ENCODE peak calls at places on chromosomes 7 and 10, in seven cellular contexts. One of them, this sample, is unnamed.

GRCh38 chr7:42170724-42171123 is 66.3 kb downstream of the GLI3 start:
- DNase-seq in mesendoderm: no peak
- DNase-seq in thyroid gland: no peak
- DNase-seq in CD8-positive, alpha-beta T cell: no peak
- DNase-seq in CD4-positive, alpha-beta memory T cell: no peak
- DNase-seq in heart left ventricle: no peak
- DNase-seq in transverse colon: no peak
- DNase-seq in this sample: no peak

GRCh38 chr10:108204528-108205313 is 1040.2 kb upstream of the SORCS1 start:
- DNase-seq in mesendoderm: peak; percentile 76
- DNase-seq in thyroid gland: no peak
- DNase-seq in CD8-positive, alpha-beta T cell: no peak
- DNase-seq in CD4-positive, alpha-beta memory T cell: no peak
- DNase-seq in heart left ventricle: no peak
- DNase-seq in transverse colon: peak; percentile 11
- DNase-seq in this sample: no peak

GRCh38 chr7:94330474-94331027 is 64.1 kb upstream of the COL1A2 start:
- DNase-seq in mesendoderm: no peak
- DNase-seq in thyroid gland: no peak
- DNase-seq in CD8-positive, alpha-beta T cell: no peak
- DNase-seq in CD4-positive, alpha-beta memory T cell: no peak
- DNase-seq in heart left ventricle: no peak
- DNase-seq in transverse colon: no peak
- DNase-seq in this sample: no peak

GRCh38 chr7:136919820-136920219 is 51.4 kb downstream of the CHRM2 start:
- DNase-seq in mesendoderm: no peak
- DNase-seq in thyroid gland: no peak
- DNase-seq in CD8-positive, alpha-beta T cell: no peak
- DNase-seq in CD4-positive, alpha-beta memory T cell: no peak
- DNase-seq in heart left ventricle: no peak
- DNase-seq in transverse colon: no peak
- DNase-seq in this sample: no peak

GRCh38 chr10:88315746-88316145 is 267.4 kb downstream of the RNLS start:
- DNase-seq in mesendoderm: no peak
- DNase-seq in thyroid gland: no peak
- DNase-seq in CD8-positive, alpha-beta T cell: no peak
- DNase-seq in CD4-positive, alpha-beta memory T cell: no peak
- DNase-seq in heart left ventricle: no peak
- DNase-seq in transverse colon: no peak
- DNase-seq in this sample: no peak

GRCh38 chr10:91935886-91936285 is 12.3 kb downstream of the BTAF1 start:
- DNase-seq in mesendoderm: no peak
- DNase-seq in thyroid gland: no peak
- DNase-seq in CD8-positive, alpha-beta T cell: no peak
- DNase-seq in CD4-positive, alpha-beta memory T cell: no peak
- DNase-seq in heart left ventricle: no peak
- DNase-seq in transverse colon: no peak
- DNase-seq in this sample: no peak

GRCh38 chr7:157219154-157219553 is 80.4 kb downstream of the UBE3C start:
- DNase-seq in mesendoderm: no peak
- DNase-seq in thyroid gland: no peak
- DNase-seq in CD8-positive, alpha-beta T cell: no peak
- DNase-seq in CD4-positive, alpha-beta memory T cell: no peak
- DNase-seq in heart left ventricle: no peak
- DNase-seq in transverse colon: no peak
- DNase-seq in this sample: no peak

GRCh38 chr10:6542999-6543430 is 37.1 kb downstream of the PRKCQ start:
- DNase-seq in mesendoderm: no peak
- DNase-seq in thyroid gland: no peak
- DNase-seq in CD8-positive, alpha-beta T cell: no peak
- DNase-seq in CD4-positive, alpha-beta memory T cell: peak; percentile 81
- DNase-seq in heart left ventricle: no peak
- DNase-seq in transverse colon: no peak
- DNase-seq in this sample: peak; percentile 35

GRCh38 chr10:6401066-6401465 is 179.0 kb downstream of the PRKCQ start:
- DNase-seq in mesendoderm: no peak
- DNase-seq in thyroid gland: no peak
- DNase-seq in CD8-positive, alpha-beta T cell: no peak
- DNase-seq in CD4-positive, alpha-beta memory T cell: no peak
- DNase-seq in heart left ventricle: no peak
- DNase-seq in transverse colon: no peak
- DNase-seq in this sample: no peak

GRCh38 chr7:27677912-27678612 is 15.4 kb upstream of the HIBADH start:
- DNase-seq in mesendoderm: peak; percentile 90
- DNase-seq in thyroid gland: no peak
- DNase-seq in CD8-positive, alpha-beta T cell: no peak
- DNase-seq in CD4-positive, alpha-beta memory T cell: no peak
- DNase-seq in heart left ventricle: no peak
- DNase-seq in transverse colon: peak; percentile 21
- DNase-seq in this sample: no peak

GRCh38 chr10:56823849-56824248 is 462.8 kb upstream of the ZWINT start:
- DNase-seq in mesendoderm: peak; percentile 32
- DNase-seq in thyroid gland: no peak
- DNase-seq in CD8-positive, alpha-beta T cell: no peak
- DNase-seq in CD4-positive, alpha-beta memory T cell: no peak
- DNase-seq in heart left ventricle: no peak
- DNase-seq in transverse colon: no peak
- DNase-seq in this sample: no peak

GRCh38 chr10:79073784-79074432 is 5.1 kb downstream of the ZMIZ1 start:
- DNase-seq in mesendoderm: no peak
- DNase-seq in thyroid gland: peak; percentile 68
- DNase-seq in CD8-positive, alpha-beta T cell: no peak
- DNase-seq in CD4-positive, alpha-beta memory T cell: no peak
- DNase-seq in heart left ventricle: peak; percentile 54
- DNase-seq in transverse colon: peak; percentile 84
- DNase-seq in this sample: no peak

GRCh38 chr10:69512901-69513300 is 60.3 kb downstream of the NEUROG3 start:
- DNase-seq in mesendoderm: no peak
- DNase-seq in thyroid gland: no peak
- DNase-seq in CD8-positive, alpha-beta T cell: no peak
- DNase-seq in CD4-positive, alpha-beta memory T cell: no peak
- DNase-seq in heart left ventricle: no peak
- DNase-seq in transverse colon: no peak
- DNase-seq in this sample: no peak

GRCh38 chr7:129571201-129571600 is 40.3 kb upstream of the NRF1 start:
- DNase-seq in mesendoderm: no peak
- DNase-seq in thyroid gland: no peak
- DNase-seq in CD8-positive, alpha-beta T cell: no peak
- DNase-seq in CD4-positive, alpha-beta memory T cell: no peak
- DNase-seq in heart left ventricle: no peak
- DNase-seq in transverse colon: no peak
- DNase-seq in this sample: no peak

GRCh38 chr7:129576138-129576537 is 35.4 kb upstream of the NRF1 start:
- DNase-seq in mesendoderm: no peak
- DNase-seq in thyroid gland: no peak
- DNase-seq in CD8-positive, alpha-beta T cell: no peak
- DNase-seq in CD4-positive, alpha-beta memory T cell: no peak
- DNase-seq in heart left ventricle: no peak
- DNase-seq in transverse colon: no peak
- DNase-seq in this sample: no peak

GRCh38 chr7:129575699-129576098 is 35.8 kb upstream of the NRF1 start:
- DNase-seq in mesendoderm: no peak
- DNase-seq in thyroid gland: no peak
- DNase-seq in CD8-positive, alpha-beta T cell: no peak
- DNase-seq in CD4-positive, alpha-beta memory T cell: no peak
- DNase-seq in heart left ventricle: no peak
- DNase-seq in transverse colon: no peak
- DNase-seq in this sample: no peak

GRCh38 chr7:129572205-129572604 is 39.3 kb upstream of the NRF1 start:
- DNase-seq in mesendoderm: no peak
- DNase-seq in thyroid gland: no peak
- DNase-seq in CD8-positive, alpha-beta T cell: no peak
- DNase-seq in CD4-positive, alpha-beta memory T cell: no peak
- DNase-seq in heart left ventricle: no peak
- DNase-seq in transverse colon: no peak
- DNase-seq in this sample: no peak

DNA sequence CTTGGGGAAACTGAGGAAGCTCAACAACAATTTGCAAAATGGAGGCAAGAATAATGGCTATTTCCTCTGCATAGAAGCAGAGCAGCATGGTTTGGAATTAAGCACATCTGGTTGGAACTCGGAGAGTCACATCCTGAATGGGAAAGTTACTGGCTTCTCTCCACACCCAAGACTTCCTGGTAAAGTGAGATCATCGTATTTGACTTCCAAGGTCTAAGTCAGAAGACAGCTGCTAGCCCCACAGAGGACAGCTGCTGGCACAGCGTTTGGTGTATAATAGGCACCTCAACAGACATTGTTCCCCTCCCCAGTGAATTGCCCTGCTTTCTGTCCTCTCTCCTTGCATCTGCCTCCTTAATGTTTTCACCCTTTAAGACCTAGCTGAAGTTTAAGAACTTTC is 37.0 kb upstream of the NRF1 start:
- DNase-seq in mesendoderm: no peak
- DNase-seq in thyroid gland: no peak
- DNase-seq in CD8-positive, alpha-beta T cell: no peak
- DNase-seq in CD4-positive, alpha-beta memory T cell: no peak
- DNase-seq in heart left ventricle: peak; percentile 43
- DNase-seq in transverse colon: no peak
- DNase-seq in this sample: no peak
- H3K36me3 ChIP-seq in mesendoderm: no peaks in the 10 kb centered on the region
- H3K36me3 ChIP-seq in thyroid gland: no peaks in the 10 kb centered on the region
- H3K36me3 ChIP-seq in CD8-positive, alpha-beta T cell: no peaks in the 10 kb centered on the region
- H3K36me3 ChIP-seq in CD4-positive, alpha-beta memory T cell: no peaks in the 10 kb centered on the region
- H3K36me3 ChIP-seq in heart left ventricle: no peaks in the 10 kb centered on the region
- H3K36me3 ChIP-seq in transverse colon: no peaks in the 10 kb centered on the region
- H3K36me3 ChIP-seq in this sample: no peaks in the 10 kb centered on the region

GRCh38 chr10:95428702-95429101 is 132.5 kb downstream of the SORBS1 start:
- DNase-seq in mesendoderm: no peak
- DNase-seq in thyroid gland: no peak
- DNase-seq in CD8-positive, alpha-beta T cell: no peak
- DNase-seq in CD4-positive, alpha-beta memory T cell: no peak
- DNase-seq in heart left ventricle: peak; percentile 60
- DNase-seq in transverse colon: no peak
- DNase-seq in this sample: no peak

GRCh38 chr10:95429639-95430038 is 131.5 kb downstream of the SORBS1 start:
- DNase-seq in mesendoderm: no peak
- DNase-seq in thyroid gland: no peak
- DNase-seq in CD8-positive, alpha-beta T cell: no peak
- DNase-seq in CD4-positive, alpha-beta memory T cell: no peak
- DNase-seq in heart left ventricle: no peak
- DNase-seq in transverse colon: no peak
- DNase-seq in this sample: no peak

GRCh38 chr10:95425592-95426465 is 135.0 kb upstream of the PDLIM1 start:
- DNase-seq in mesendoderm: peak; percentile 65
- DNase-seq in thyroid gland: no peak
- DNase-seq in CD8-positive, alpha-beta T cell: no peak
- DNase-seq in CD4-positive, alpha-beta memory T cell: no peak
- DNase-seq in heart left ventricle: no peak
- DNase-seq in transverse colon: no peak
- DNase-seq in this sample: no peak

GRCh38 chr10:95423327-95424005 is 132.7 kb upstream of the PDLIM1 start:
- DNase-seq in mesendoderm: no peak
- DNase-seq in thyroid gland: no peak
- DNase-seq in CD8-positive, alpha-beta T cell: no peak
- DNase-seq in CD4-positive, alpha-beta memory T cell: no peak
- DNase-seq in heart left ventricle: no peak
- DNase-seq in transverse colon: no peak
- DNase-seq in this sample: no peak

DNA sequence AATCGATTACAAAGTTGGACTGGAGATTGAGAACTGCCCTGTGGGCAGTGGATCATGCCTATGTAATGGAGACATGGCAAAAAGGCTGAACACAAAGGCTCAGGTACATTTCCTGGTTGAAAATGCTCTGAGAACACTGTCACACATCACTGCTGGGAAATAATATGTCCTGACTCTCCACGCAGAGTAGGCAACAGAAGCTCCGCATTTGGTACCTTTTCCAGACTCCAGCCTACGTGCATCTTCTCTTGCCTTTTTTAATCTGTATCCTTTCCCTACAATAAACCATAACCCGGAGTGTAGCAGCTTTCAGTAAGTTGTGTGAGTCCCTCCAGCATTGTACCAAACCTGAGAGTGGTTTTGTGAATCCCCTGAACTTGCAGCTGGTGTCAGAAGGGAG is 134.7 kb downstream of the SORBS1 start:
- DNase-seq in mesendoderm: no peak
- DNase-seq in thyroid gland: no peak
- DNase-seq in CD8-positive, alpha-beta T cell: no peak
- DNase-seq in CD4-positive, alpha-beta memory T cell: no peak
- DNase-seq in heart left ventricle: no peak
- DNase-seq in transverse colon: no peak
- DNase-seq in this sample: no peak
- H3K36me3 ChIP-seq in mesendoderm: no peaks in the 10 kb centered on the region
- H3K36me3 ChIP-seq in thyroid gland: no peaks in the 10 kb centered on the region
- H3K36me3 ChIP-seq in CD8-positive, alpha-beta T cell: no peaks in the 10 kb centered on the region
- H3K36me3 ChIP-seq in CD4-positive, alpha-beta memory T cell: no peaks in the 10 kb centered on the region
- H3K36me3 ChIP-seq in heart left ventricle: peaks cover 50% of the 10 kb centered on the region
- H3K36me3 ChIP-seq in transverse colon: no peaks in the 10 kb centered on the region
- H3K36me3 ChIP-seq in this sample: no peaks in the 10 kb centered on the region

DNA sequence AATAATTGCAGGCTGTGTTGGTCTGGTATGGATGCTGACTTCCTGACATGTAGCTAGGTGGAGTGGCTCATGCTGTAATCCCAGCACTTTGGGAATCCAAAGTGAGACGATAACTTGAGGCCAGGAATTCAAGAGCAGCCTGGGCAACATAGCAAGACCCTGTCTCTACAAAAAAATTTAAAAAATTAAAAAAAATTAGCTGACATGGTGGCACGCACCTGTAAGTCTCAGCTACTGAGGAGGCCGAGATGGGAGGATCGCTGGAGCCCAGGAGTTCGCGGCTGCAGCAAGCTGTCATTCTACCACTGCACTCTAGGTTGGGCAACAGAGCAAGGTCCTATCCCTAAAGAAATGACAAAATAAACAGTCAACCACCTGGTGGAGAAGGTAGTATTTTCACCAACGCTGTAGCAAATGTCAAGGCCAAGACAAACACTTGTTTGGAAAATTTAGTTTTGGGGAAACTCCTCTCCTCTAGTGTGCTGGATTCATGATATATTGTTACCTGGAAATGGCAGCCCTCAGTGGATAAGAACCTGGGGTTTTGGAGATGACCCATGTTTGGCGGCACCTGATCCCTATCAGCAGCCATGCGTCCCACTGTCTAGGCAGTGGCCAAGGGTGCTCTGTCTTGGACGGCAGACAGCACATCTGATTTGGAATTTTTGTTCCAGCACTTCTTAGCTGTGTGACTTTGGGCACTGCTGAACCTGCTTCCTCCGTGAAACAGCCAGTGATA is 29.5 kb downstream of the CUX1 start:
- DNase-seq in mesendoderm: no peak
- DNase-seq in thyroid gland: no peak
- DNase-seq in CD8-positive, alpha-beta T cell: no peak
- DNase-seq in CD4-positive, alpha-beta memory T cell: no peak
- DNase-seq in heart left ventricle: no peak
- DNase-seq in transverse colon: no peak
- DNase-seq in this sample: no peak
- H3K36me3 ChIP-seq in mesendoderm: no peaks in the 10 kb centered on the region
- H3K36me3 ChIP-seq in thyroid gland: no peaks in the 10 kb centered on the region
- H3K36me3 ChIP-seq in CD8-positive, alpha-beta T cell: no peaks in the 10 kb centered on the region
- H3K36me3 ChIP-seq in CD4-positive, alpha-beta memory T cell: no peaks in the 10 kb centered on the region
- H3K36me3 ChIP-seq in heart left ventricle: no peaks in the 10 kb centered on the region
- H3K36me3 ChIP-seq in transverse colon: no peaks in the 10 kb centered on the region
- H3K36me3 ChIP-seq in this sample: no peaks in the 10 kb centered on the region

DNA sequence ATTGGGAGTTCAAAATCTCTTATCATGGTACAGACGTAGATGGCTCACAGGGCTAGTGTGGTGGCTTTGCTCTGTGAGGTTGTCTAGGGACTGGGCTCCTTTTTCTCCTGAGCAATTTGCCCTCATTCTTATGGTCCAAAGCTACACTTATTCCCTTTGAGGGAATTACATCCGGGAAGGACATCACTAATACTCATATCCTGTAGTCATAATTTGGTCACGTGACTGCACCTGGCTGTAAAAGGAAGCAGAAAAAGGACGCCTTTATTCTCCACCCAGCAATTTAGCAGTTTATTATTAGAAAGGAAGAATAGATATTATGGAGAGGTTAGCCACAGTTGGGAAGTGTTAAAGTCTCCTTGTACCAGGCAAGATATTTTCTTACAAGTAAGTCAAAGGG is 28.1 kb downstream of the ARID5B start:
- DNase-seq in mesendoderm: no peak
- DNase-seq in thyroid gland: no peak
- DNase-seq in CD8-positive, alpha-beta T cell: no peak
- DNase-seq in CD4-positive, alpha-beta memory T cell: no peak
- DNase-seq in heart left ventricle: no peak
- DNase-seq in transverse colon: no peak
- DNase-seq in this sample: no peak
- H3K36me3 ChIP-seq in mesendoderm: no peaks in the 10 kb centered on the region
- H3K36me3 ChIP-seq in thyroid gland: no peaks in the 10 kb centered on the region
- H3K36me3 ChIP-seq in CD8-positive, alpha-beta T cell: no peaks in the 10 kb centered on the region
- H3K36me3 ChIP-seq in CD4-positive, alpha-beta memory T cell: peaks cover 3% of the 10 kb centered on the region
- H3K36me3 ChIP-seq in heart left ventricle: no peaks in the 10 kb centered on the region
- H3K36me3 ChIP-seq in transverse colon: no peaks in the 10 kb centered on the region
- H3K36me3 ChIP-seq in this sample: peaks cover 32% of the 10 kb centered on the region

This sample was measured in CD4-positive, CD25-positive, alpha-beta regulatory T cell.